ENCODE peak calls at places on chromosomes 3 and 15, in four cellular contexts. K is H9, S is foreskin fibroblast, L is ascending aorta. Y is an unnamed sample.

GRCh38 chr15:58355352-58355964 is 76.3 kb upstream of the LIPC start:
- DNase-seq in K (no peak), S (no peak), L (no peak), Y (no peak)

GRCh38 chr3:16060358-16060852 is 114.1 kb upstream of the GALNT15 start:
- DNase-seq in L (no peak), K (peak), S (peak), Y (peak)

GRCh38 chr3:29775352-29775751 is 494.5 kb downstream of the RBMS3 start:
- DNase-seq in L (no peak), S (no peak), K (no peak), Y (no peak)

GRCh38 chr15:66590435-66590834 is 24.6 kb upstream of the LCTL start:
- DNase-seq in L (no peak), K (no peak), S (no peak), Y (no peak)

GRCh38 chr3:112774293-112774926 is 72.3 kb downstream of the CD200R1L start:
- DNase-seq in K (no peak), L (no peak), S (peak), Y (no peak)

GRCh38 chr3:191369081-191370010 is 39.0 kb upstream of the UTS2B start:
- DNase-seq in S (peak), K (no peak), L (no peak), Y (no peak)

GRCh38 chr3:13420051-13420816 is at the start of gene NUP210:
- DNase-seq in K (peak), L (no peak), S (no peak), Y (no peak)

GRCh38 chr3:14858105-14858504 is 39.3 kb downstream of the FGD5 start:
- DNase-seq in K (no peak), S (no peak), L (no peak), Y (no peak)

GRCh38 chr3:112486811-112487505 is 12.3 kb downstream of the BTLA start:
- DNase-seq in L (no peak), K (no peak), S (no peak), Y (no peak)

GRCh38 chr3:168514252-168514651 is 418.5 kb upstream of the GOLIM4 start:
- DNase-seq in L (no peak), K (peak), S (no peak), Y (no peak)

GRCh38 chr3:69386535-69387385 is 872 bp upstream of the FRMD4B start:
- DNase-seq in L (no peak), S (peak), K (no peak), Y (no peak)

GRCh38 chr3:65642903-65643302 is 395.8 kb downstream of the MAGI1 start:
- DNase-seq in L (no peak), S (no peak), K (no peak), Y (no peak)

GRCh38 chr3:193016437-193016887 is 98.8 kb upstream of the MB21D2 start:
- DNase-seq in S (peak), K (peak), L (no peak), Y (no peak)

GRCh38 chr15:71146597-71146996 is 31.3 kb downstream of the THSD4 start:
- DNase-seq in S (no peak), L (no peak), K (no peak), Y (no peak)

GRCh38 chr3:57803647-57804081 is 47.6 kb downstream of the SLMAP start:
- DNase-seq in L (no peak), K (no peak), S (peak), Y (peak)

GRCh38 chr15:80854104-80854503 is 74.9 kb downstream of the CEMIP start:
- DNase-seq in K (no peak), S (peak), L (no peak), Y (no peak)

GRCh38 chr15:29029651-29030195 is 143.9 kb downstream of the APBA2 start:
- DNase-seq in K (no peak), S (no peak), L (no peak), Y (no peak)

GRCh38 chr3:125061646-125062045 is 5.8 kb upstream of the HEG1 start:
- DNase-seq in L (no peak), K (no peak), S (no peak), Y (no peak)

GRCh38 chr3:46440531-46441294 is 24.0 kb downstream of the LTF start:
- DNase-seq in K (no peak), L (no peak), S (no peak), Y (no peak)

GRCh38 chr3:127637546-127637945 is 8.6 kb downstream of the PODXL2 start:
- DNase-seq in S (peak), K (no peak), L (no peak), Y (no peak)

GRCh38 chr3:134342269-134342668 is 32.0 kb downstream of the AMOTL2 start:
- DNase-seq in K (no peak), L (no peak), S (no peak), Y (no peak)

GRCh38 chr15:53225786-53226185 is 435.6 kb upstream of the ONECUT1 start:
- DNase-seq in S (no peak), K (no peak), L (no peak), Y (no peak)

DNA sequence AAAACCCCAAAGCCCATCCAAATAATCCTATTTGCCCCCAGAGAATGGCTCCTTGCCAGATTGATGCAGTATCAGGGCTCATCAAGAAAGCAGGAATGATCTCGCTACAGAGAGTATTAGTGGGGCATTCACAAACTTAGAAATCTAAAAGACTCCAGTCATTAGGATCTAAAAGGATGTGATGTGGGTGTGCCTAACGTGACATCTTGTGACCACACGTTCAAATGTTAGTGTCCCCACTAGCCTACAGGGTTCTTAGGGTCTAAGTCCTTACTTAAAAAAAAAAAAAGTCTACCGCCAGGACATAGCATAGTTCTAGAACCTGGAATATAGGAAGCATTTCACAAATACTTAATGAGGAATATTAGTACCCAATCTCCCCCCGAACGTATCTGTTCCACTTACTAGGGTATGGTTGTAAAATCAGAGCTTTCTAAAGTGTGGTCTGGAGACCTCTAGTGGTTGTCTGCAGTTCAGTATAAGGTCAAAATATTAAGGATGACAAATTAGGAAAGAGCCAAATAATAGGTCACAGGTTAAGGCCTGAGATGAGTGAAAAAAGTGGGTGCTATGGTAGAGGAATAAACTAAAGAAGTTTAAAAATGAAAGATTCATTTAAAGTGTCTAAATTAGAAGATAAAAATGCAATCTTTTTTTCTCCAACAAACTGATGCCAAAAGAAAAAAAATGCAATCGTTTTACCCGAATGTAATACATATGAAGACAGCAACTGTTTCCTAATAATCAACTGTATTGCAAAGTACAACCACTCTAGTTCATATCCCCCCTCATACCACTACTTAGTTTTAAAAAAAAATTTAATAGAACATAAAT is 4.2 kb upstream of the CHRM5 start:
- DNase-seq in S (peak), K (no peak), L (no peak), Y (no peak)
- TF ChIP-seq CTCF in S (peak), K (peak), L (peak), Y (peak)

GRCh38 chr3:54830658-54831057 is 97.2 kb downstream of the LRTM1 start:
- DNase-seq in S (peak), L (no peak), K (peak), Y (no peak)
- TF ChIP-seq CTCF in S (peak), L (peak), K (peak), Y (peak)

GRCh38 chr3:43879166-43879565 is 188.4 kb downstream of the ABHD5 start:
- DNase-seq in S (peak), K (peak), L (no peak), Y (no peak)
- TF ChIP-seq CTCF in S (peak), K (peak), L (no peak), Y (no peak)

DNA sequence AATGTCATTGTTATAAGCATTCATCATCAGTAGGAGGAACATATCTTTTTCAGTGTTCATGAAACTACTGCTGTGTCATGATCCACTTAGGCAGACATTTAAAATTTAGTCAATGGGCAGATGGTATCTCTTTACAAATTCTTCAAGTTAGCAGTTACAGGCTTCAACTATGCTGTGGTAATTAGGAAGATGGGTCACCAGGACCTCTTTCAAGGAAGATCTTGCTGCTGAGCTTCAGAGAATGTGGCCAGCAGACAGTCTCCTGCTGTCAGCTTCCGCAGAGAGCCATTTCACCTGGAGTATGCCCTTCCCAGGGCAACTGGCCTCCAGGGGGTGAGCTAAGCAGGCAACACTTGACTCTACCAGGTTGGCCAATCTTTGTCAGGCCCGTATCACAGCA is 19.4 kb downstream of the IFT57 start:
- DNase-seq in S (no peak), L (no peak), K (peak), Y (no peak)
- TF ChIP-seq CTCF in S (peak), L (no peak), K (peak), Y (no peak)

DNA sequence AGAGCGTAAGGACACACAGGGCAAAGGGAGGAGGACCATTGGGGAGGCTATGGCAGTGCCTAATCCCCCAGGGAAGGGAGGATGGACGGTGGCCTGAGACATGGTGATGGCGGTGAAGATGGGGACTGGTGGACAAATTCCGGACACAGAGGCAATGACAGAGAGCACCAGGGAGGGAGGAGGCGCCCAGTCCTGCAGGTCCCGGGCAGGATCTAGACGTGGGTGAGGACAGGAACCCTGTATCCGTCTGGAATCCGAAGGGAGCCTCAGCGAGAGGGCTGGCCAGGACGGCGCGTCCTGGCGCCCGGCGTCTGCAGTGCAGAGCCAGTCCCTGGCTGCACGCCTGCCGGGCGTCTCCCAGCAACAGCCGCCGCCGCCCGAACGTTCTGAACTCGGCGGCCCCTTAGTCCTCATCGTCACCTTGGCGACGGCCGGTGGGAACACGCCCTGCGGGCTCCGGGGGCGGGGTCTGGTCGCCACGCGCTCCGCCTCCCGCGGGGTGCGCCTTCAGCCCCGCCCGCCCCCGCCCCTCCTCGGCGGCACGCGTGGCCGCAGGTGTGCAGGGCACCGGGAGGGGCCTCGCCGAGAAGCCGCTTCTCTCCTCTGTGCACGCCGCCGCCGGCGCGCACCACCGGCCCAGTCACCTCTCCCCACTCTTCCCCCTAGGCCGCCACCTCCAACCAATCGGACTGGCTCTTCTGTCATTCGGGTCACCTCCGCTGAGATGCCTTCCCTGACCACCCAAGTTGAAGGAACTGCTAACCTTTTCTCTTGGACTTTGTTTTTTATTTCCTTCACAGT is 11.6 kb downstream of the XIRP1 start:
- DNase-seq in L (peak), K (peak), S (peak), Y (peak)
- TF ChIP-seq CTCF in L (peak), K (peak), S (peak), Y (peak)

GRCh38 chr3:120093923-120094775 is at the start of gene GSK3B:
- DNase-seq in S (no peak), L (no peak), K (peak), Y (no peak)
- TF ChIP-seq CTCF in S (no peak), L (no peak), K (no peak), Y (no peak)

DNA sequence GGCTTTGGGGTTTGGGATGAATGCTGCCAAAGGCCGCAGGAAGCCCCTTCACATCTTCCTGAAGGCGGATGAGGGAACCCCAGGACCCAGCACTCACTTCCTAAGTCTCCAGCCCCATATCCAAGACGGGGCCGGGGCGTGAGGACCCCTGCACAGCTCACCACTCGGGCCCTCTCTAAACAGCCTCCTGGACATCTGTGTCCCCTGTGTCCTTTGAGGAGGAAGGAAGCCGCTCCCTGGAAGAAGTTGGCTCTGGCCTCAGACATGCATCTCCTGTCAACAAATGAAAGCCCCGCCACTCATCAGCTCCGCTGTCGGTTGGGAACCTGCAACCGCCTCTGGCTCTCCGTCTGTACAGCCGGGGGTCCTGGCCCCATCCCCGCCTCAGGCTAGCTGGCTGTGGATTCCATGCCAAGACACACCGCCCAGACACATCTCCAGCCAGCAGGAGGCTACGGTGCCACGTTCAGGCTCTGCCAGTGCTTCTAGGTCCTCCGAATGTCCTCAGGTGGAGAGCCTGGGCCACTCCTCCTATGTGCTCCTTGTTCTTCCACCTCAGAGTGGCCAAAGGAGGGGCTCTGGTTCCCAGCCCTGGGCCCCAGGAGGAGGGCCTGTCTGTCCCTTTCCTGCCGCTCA is 140.0 kb upstream of the MEF2A start:
- DNase-seq in K (no peak), L (no peak), S (peak), Y (no peak)
- TF ChIP-seq CTCF in K (no peak), L (peak), S (no peak), Y (no peak)

DNA sequence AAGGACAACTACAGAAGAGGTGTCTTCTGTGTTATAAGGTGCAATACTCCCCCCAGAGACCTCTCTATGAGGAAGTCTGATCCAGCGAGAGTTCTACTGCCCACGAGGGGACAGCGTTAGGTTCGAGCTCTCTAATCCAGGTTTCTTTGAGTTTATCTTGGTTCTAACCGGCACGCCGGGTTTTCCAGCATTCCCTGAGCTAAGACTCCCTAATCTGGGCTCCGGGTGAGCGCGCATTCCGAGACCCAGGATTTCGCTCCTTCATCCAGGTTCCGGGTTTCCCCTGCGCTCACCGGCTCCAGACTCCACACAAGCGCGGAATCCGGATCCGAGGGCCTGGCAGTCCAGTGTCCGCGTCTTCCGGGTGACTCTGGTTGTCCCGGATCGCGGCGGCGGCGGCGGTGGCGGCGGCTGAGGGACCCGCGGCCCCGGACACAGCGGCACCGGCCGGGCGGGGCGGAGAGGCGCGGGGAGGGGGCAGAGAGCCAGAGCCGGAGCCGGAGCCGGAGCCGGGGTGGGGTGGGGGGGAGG is at the start of gene ZNF609:
- DNase-seq in L (peak), K (peak), S (peak), Y (peak)
- TF ChIP-seq CTCF in L (no peak), K (no peak), S (no peak), Y (no peak)

GRCh38 chr15:74400915-74401757 is 32.6 kb downstream of the SEMA7A start:
- DNase-seq in K (no peak), L (no peak), S (no peak), Y (no peak)

GRCh38 chr15:74403590-74403919 is 30.2 kb downstream of the SEMA7A start:
- DNase-seq in L (no peak), S (no peak), K (no peak), Y (no peak)

GRCh38 chr15:74403981-74404563 is 29.7 kb downstream of the SEMA7A start:
- DNase-seq in K (no peak), S (no peak), L (no peak), Y (no peak)

GRCh38 chr15:74402337-74402839 is 31.4 kb downstream of the SEMA7A start:
- DNase-seq in L (no peak), S (no peak), K (no peak), Y (no peak)

DNA sequence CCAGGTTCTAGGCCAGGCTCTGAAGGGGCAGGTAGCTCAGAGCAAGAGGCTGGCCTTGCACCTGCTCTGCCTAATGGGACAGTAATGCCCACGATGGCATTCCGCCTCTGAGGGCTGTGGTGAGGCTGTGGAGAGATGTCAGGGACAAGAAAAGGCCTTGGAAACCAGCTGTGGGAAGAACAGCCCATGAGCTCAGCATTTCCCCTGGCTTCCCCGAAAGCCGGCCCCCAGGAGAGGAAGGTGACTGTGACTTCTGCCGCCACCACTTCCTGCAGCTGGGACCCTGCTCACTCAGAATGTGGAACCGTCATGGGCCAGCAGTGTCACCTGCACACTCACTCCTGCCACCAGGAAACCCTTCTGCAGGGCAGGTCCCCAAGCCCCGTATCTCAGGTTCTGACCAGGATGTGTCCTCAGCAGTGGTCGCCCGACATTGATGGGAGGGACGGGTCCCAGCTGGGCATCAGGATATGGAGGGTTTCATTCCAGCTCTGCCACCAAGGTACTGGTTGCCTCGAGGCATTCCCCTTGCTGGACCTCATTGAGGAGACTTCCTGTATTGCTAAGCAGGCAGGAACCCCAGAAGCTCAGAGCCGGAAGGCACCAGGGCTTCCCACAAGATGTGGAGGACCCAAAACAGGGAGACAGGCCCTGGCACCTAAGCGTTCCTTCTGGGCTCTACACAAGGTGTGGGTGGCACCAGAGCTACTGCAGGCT is 30.7 kb downstream of the SEMA7A start:
- DNase-seq in L (no peak), K (no peak), S (no peak), Y (no peak)
- TF ChIP-seq CTCF in L (no peak), K (no peak), S (no peak), Y (no peak)

GRCh38 chr15:60091150-60091549 is 87.0 kb downstream of the FOXB1 start:
- DNase-seq in L (no peak), K (no peak), S (peak), Y (no peak)
- TF ChIP-seq CTCF in L (no peak), K (no peak), S (no peak), Y (no peak)

Y was measured in thoracic aorta.